ENCODE peak calls at places on chromosome 17, in nine cellular contexts. J, G, L, H, D, S, E, P and I are unnamed samples.

GRCh38 chr17:17252149-17252810 is 15.3 kb upstream of the FLCN start:
- DNase-seq in E (no peak), G (no peak), P (no peak), D (no peak), H (no peak), S (no peak), J (no peak), L (no peak), I (no peak)

GRCh38 chr17:57924677-57925076 is 30.5 kb downstream of the CUEDC1 start:
- DNase-seq in D (no peak), S (no peak), H (no peak), G (no peak), L (no peak), E (no peak), J (no peak), P (no peak), I (no peak)

GRCh38 chr17:30530346-30531025 is 53.3 kb downstream of the GOSR1 start:
- DNase-seq in L (no peak), J (no peak), G (no peak), P (no peak), D (no peak), S (no peak), E (no peak), H (no peak), I (no peak)

GRCh38 chr17:41919840-41920579 is 1.3 kb upstream of the ACLY start:
- DNase-seq in G (no peak), E (no peak), P (no peak), S (peak; percentile 75), L (no peak), J (no peak), H (no peak), D (no peak), I (no peak)

GRCh38 chr17:29066603-29067002 is 23.7 kb downstream of the PIPOX start:
- DNase-seq in S (no peak), E (no peak), P (no peak), H (no peak), L (no peak), D (no peak), J (no peak), G (no peak), I (no peak)

GRCh38 chr17:44971776-44972483 is 3.8 kb upstream of the C1QL1 start:
- DNase-seq in J (no peak), D (no peak), L (no peak), S (no peak), H (no peak), G (no peak), E (peak; percentile 24), P (no peak), I (no peak)

GRCh38 chr17:55286681-55287589 is 22.2 kb downstream of the HLF start:
- DNase-seq in D (no peak), S (no peak), H (no peak), E (no peak), J (no peak), P (no peak), G (no peak), L (peak; percentile 64), I (no peak)

GRCh38 chr17:18139949-18140348 is 31.4 kb downstream of the MYO15A start:
- DNase-seq in H (no peak), S (no peak), G (no peak), P (no peak), E (peak; percentile 27), D (peak; percentile 33), J (no peak), L (no peak), I (no peak)

GRCh38 chr17:74452027-74452840 is 14.2 kb upstream of the CD300A start:
- DNase-seq in P (no peak), G (no peak), D (peak; percentile 81), J (no peak), S (no peak), H (no peak), L (no peak), E (no peak), I (no peak)

GRCh38 chr17:1793447-1793806 is 31.6 kb downstream of the SERPINF1 start:
- DNase-seq in P (no peak), G (no peak), E (no peak), S (peak; percentile 17), D (no peak), J (no peak), L (no peak), H (no peak), I (peak; percentile 65)

GRCh38 chr17:13601776-13602551 is at the start of gene HS3ST3A1:
- DNase-seq in E (no peak), P (peak; percentile 72), H (no peak), D (peak; percentile 15), L (peak; percentile 50), S (peak; percentile 78), G (no peak), J (peak; percentile 80), I (peak; percentile 35)

GRCh38 chr17:7249219-7249618 is 2.3 kb downstream of the CTDNEP1 start:
- DNase-seq in P (no peak), D (no peak), L (no peak), G (no peak), J (no peak), S (no peak), H (no peak), E (no peak), I (no peak)